ENCODE peak calls at places on chromosomes 6 and 20, in ten cellular contexts. C, V, F, Q, E, L, X, I, U and G are unnamed samples.
A peak's percentile ranks its signal among the peaks of the same experiment; 100 is the strongest.

GRCh38 chr20:19609642-19610223 is 148.3 kb upstream of the RIN2 start:
- DNase-seq in C (no peak), V (no peak), F (no peak), Q (no peak), E (no peak), L (no peak), X (no peak), I (no peak), U (no peak), G (no peak)

GRCh38 chr20:24773168-24773567 is 175.9 kb upstream of the CST7 start:
- DNase-seq in C (no peak), V (no peak), F (no peak), Q (no peak), E (no peak), L (no peak), X (no peak), I (no peak), U (no peak), G (no peak)

GRCh38 chr6:155170519-155170918 is 93.3 kb upstream of the CLDN20 start:
- DNase-seq in C (no peak), V (no peak), F (no peak), Q (no peak), E (no peak), L (no peak), X (no peak), I (no peak), U (no peak), G (no peak)

GRCh38 chr20:24157213-24157612 is 168.6 kb upstream of the GGTLC1 start:
- DNase-seq in C (no peak), V (no peak), F (no peak), Q (no peak), E (no peak), L (no peak), X (no peak), I (no peak), U (no peak), G (no peak)

GRCh38 chr6:11277275-11278206 is 45.1 kb upstream of the NEDD9 start:
- DNase-seq in C (no peak), V (peak; percentile 64), F (no peak), Q (no peak), E (no peak), L (peak; percentile 95), X (no peak), I (peak; percentile 48), U (peak; percentile 83), G (peak; percentile 56)

GRCh38 chr6:131400054-131400781 is 172.8 kb upstream of the ARG1 start:
- DNase-seq in C (no peak), V (peak; percentile 83), F (no peak), Q (no peak), E (no peak), L (peak; percentile 72), X (peak; percentile 21), I (no peak), U (peak; percentile 67), G (peak; percentile 59)

GRCh38 chr6:146224449-146224848 is 195.6 kb downstream of the GRM1 start:
- DNase-seq in C (no peak), V (no peak), F (no peak), Q (no peak), E (no peak), L (peak; percentile 21), X (no peak), I (no peak), U (no peak), G (no peak)

GRCh38 chr20:31760457-31761240 is 21.6 kb downstream of the TPX2 start:
- DNase-seq in C (no peak), V (peak; percentile 96), F (no peak), Q (no peak), E (no peak), L (peak; percentile 64), X (no peak), I (no peak), U (no peak), G (no peak)

GRCh38 chr6:163187606-163188005 is 226.9 kb upstream of the QKI start:
- DNase-seq in C (no peak), V (no peak), F (no peak), Q (no peak), E (no peak), L (no peak), X (no peak), I (no peak), U (no peak), G (no peak)

GRCh38 chr20:18360601-18361000 is 72.3 kb downstream of the ZNF133 start:
- DNase-seq in C (no peak), V (no peak), F (no peak), Q (no peak), E (no peak), L (no peak), X (no peak), I (no peak), U (no peak), G (no peak)

GRCh38 chr20:40986774-40987173 is 41.8 kb upstream of the TOP1 start:
- DNase-seq in C (no peak), V (no peak), F (no peak), Q (no peak), E (no peak), L (no peak), X (no peak), I (no peak), U (no peak), G (no peak)

GRCh38 chr6:158781692-158782373 is 37.3 kb downstream of the EZR start:
- DNase-seq in C (no peak), V (no peak), F (no peak), Q (no peak), E (no peak), L (no peak), X (no peak), I (no peak), U (no peak), G (peak; percentile 29)

GRCh38 chr20:62668441-62669027 is 26.2 kb downstream of the SLCO4A1 start:
- DNase-seq in C (peak; percentile 64), V (peak; percentile 81), F (no peak), Q (peak; percentile 71), E (peak; percentile 82), L (peak; percentile 84), X (peak; percentile 75), I (peak; percentile 55), U (peak; percentile 78), G (peak; percentile 53)

GRCh38 chr6:11193434-11193833 is 39.0 kb downstream of the NEDD9 start:
- DNase-seq in C (no peak), V (no peak), F (no peak), Q (no peak), E (no peak), L (no peak), X (no peak), I (no peak), U (no peak), G (no peak)

GRCh38 chr6:36245572-36246031 is 24.3 kb upstream of the PNPLA1 start:
- DNase-seq in C (no peak), V (no peak), F (peak; percentile 82), Q (no peak), E (no peak), L (no peak), X (no peak), I (no peak), U (no peak), G (no peak)

GRCh38 chr20:23350855-23351838 is 556 bp downstream of the NXT1 start:
- DNase-seq in C (peak; percentile 52), V (peak; percentile 20), F (no peak), Q (no peak), E (peak; percentile 52), L (peak; percentile 38), X (peak; percentile 72), I (peak; percentile 65), U (peak; percentile 52), G (peak; percentile 54)

GRCh38 chr6:109229536-109229935 is 134.2 kb downstream of the CEP57L1 start:
- DNase-seq in C (no peak), V (no peak), F (peak; percentile 40), Q (no peak), E (no peak), L (no peak), X (no peak), I (no peak), U (no peak), G (peak; percentile 96)

GRCh38 chr6:111804627-111805235 is 68.5 kb downstream of the FYN start:
- DNase-seq in C (no peak), V (peak; percentile 92), F (no peak), Q (peak; percentile 51), E (no peak), L (peak; percentile 88), X (peak; percentile 37), I (no peak), U (peak; percentile 82), G (peak; percentile 38)

GRCh38 chr20:17403496-17403895 is 127.7 kb downstream of the BFSP1 start:
- DNase-seq in C (no peak), V (no peak), F (no peak), Q (no peak), E (no peak), L (no peak), X (no peak), I (no peak), U (no peak), G (no peak)

GRCh38 chr20:18412202-18412901 is 54.5 kb downstream of the DZANK1 start:
- DNase-seq in C (no peak), V (no peak), F (no peak), Q (no peak), E (no peak), L (no peak), X (peak; percentile 70), I (no peak), U (no peak), G (no peak)

GRCh38 chr20:46562009-46562372 is 11.5 kb upstream of the OCSTAMP start:
- DNase-seq in C (no peak), V (no peak), F (no peak), Q (no peak), E (no peak), L (no peak), X (no peak), I (no peak), U (no peak), G (no peak)

GRCh38 chr6:160348552-160349441 is 619 bp downstream of the SLC22A3 start:
- DNase-seq in C (peak; percentile 84), V (peak; percentile 15), F (no peak), Q (no peak), E (no peak), L (peak; percentile 51), X (no peak), I (no peak), U (peak; percentile 20), G (no peak)

GRCh38 chr6:92586236-92586977 is 833.0 kb downstream of the EPHA7 start:
- DNase-seq in C (no peak), V (no peak), F (no peak), Q (no peak), E (no peak), L (no peak), X (no peak), I (no peak), U (no peak), G (no peak)

GRCh38 chr6:169964440-169965212 is 213.2 kb downstream of the ERMARD start:
- DNase-seq in C (no peak), V (no peak), F (no peak), Q (no peak), E (no peak), L (no peak), X (no peak), I (no peak), U (no peak), G (no peak)

GRCh38 chr6:144064831-144065668 is 30.3 kb downstream of the SF3B5 start:
- DNase-seq in C (peak; percentile 76), V (peak; percentile 5), F (no peak), Q (no peak), E (peak; percentile 68), L (no peak), X (no peak), I (no peak), U (no peak), G (no peak)

GRCh38 chr6:108737594-108738546 is 110.4 kb upstream of the ARMC2 start:
- DNase-seq in C (no peak), V (peak; percentile 91), F (no peak), Q (peak; percentile 55), E (no peak), L (peak; percentile 89), X (peak; percentile 97), I (peak; percentile 54), U (peak; percentile 95), G (peak; percentile 84)

GRCh38 chr6:45678063-45678620 is 300.4 kb upstream of the SUPT3H start:
- DNase-seq in C (no peak), V (peak; percentile 10), F (no peak), Q (no peak), E (no peak), L (no peak), X (no peak), I (no peak), U (no peak), G (no peak)

GRCh38 chr20:711526-711925 is 35.9 kb upstream of the SCRT2 start:
- DNase-seq in C (no peak), V (no peak), F (no peak), Q (no peak), E (no peak), L (no peak), X (no peak), I (no peak), U (no peak), G (no peak)